ENCODE peak calls at places on chromosomes 13 and 19, in five cellular contexts. I is A549, N is K562, C is GM12878, T is SK-N-SH. Y is an unnamed sample.

GRCh38 chr19:39704181-39705044 is at the start of gene LGALS14:
- DNase-seq in N (no peak), C (no peak), I (no peak), T (no peak), Y (no peak)

GRCh38 chr13:66492479-66492878 is 737.7 kb downstream of the PCDH9 start:
- DNase-seq in N (peak), I (no peak), T (peak), C (no peak), Y (no peak)

GRCh38 chr13:110845520-110845919 is 69.3 kb downstream of the ANKRD10 start:
- DNase-seq in T (no peak), I (no peak), N (no peak), C (no peak), Y (no peak)

GRCh38 chr13:29754486-29754806 is 96.0 kb downstream of the UBL3 start:
- DNase-seq in N (peak), C (no peak), T (no peak), I (no peak), Y (peak)

GRCh38 chr13:46288570-46289259 is 77.0 kb downstream of the LRRC63 start:
- DNase-seq in I (peak), N (peak), T (peak), C (peak), Y (peak)

GRCh38 chr19:27776020-27776419 is 1436.9 kb downstream of the UQCRFS1 start:
- DNase-seq in I (peak), N (peak), C (no peak), T (no peak), Y (peak)

GRCh38 chr19:34244611-34245299 is 9.6 kb upstream of the GARRE1 start:
- DNase-seq in I (no peak), C (no peak), T (no peak), N (no peak), Y (peak)

GRCh38 chr13:113897966-113898365 is 34.1 kb upstream of the GAS6 start:
- DNase-seq in T (no peak), N (no peak), C (no peak), I (no peak), Y (no peak)

GRCh38 chr13:40453666-40454030 is 212.8 kb downstream of the FOXO1 start:
- DNase-seq in C (no peak), I (no peak), N (no peak), T (no peak), Y (no peak)

GRCh38 chr13:39656325-39656677 is 839 bp downstream of the COG6 start:
- DNase-seq in C (no peak), T (no peak), I (no peak), N (peak), Y (peak)

GRCh38 chr19:2064788-2065524 is 13.9 kb upstream of the MKNK2 start:
- DNase-seq in I (no peak), C (no peak), N (no peak), T (no peak), Y (no peak)

GRCh38 chr19:34481861-34482379 is 362 bp downstream of the WTIP start:
- DNase-seq in I (peak), T (peak), N (no peak), C (no peak), Y (no peak)

GRCh38 chr13:20967340-20967739 is 64.8 kb upstream of the XPO4 start:
- DNase-seq in N (no peak), I (no peak), T (no peak), C (no peak), Y (no peak)

GRCh38 chr19:29260477-29261317 is 47.7 kb upstream of the UQCRFS1 start:
- DNase-seq in T (peak), N (peak), I (no peak), C (peak), Y (peak)

GRCh38 chr13:60944016-60944415 is 471.6 kb downstream of the PCDH20 start:
- DNase-seq in N (no peak), I (no peak), C (no peak), T (no peak), Y (no peak)

GRCh38 chr13:60944863-60945262 is 470.8 kb downstream of the PCDH20 start:
- DNase-seq in I (no peak), T (no peak), N (no peak), C (no peak), Y (no peak)
- TF ChIP-seq RCOR1 in I (no peak), T (no peak), N (no peak), C (no peak), Y (no peak)

DNA sequence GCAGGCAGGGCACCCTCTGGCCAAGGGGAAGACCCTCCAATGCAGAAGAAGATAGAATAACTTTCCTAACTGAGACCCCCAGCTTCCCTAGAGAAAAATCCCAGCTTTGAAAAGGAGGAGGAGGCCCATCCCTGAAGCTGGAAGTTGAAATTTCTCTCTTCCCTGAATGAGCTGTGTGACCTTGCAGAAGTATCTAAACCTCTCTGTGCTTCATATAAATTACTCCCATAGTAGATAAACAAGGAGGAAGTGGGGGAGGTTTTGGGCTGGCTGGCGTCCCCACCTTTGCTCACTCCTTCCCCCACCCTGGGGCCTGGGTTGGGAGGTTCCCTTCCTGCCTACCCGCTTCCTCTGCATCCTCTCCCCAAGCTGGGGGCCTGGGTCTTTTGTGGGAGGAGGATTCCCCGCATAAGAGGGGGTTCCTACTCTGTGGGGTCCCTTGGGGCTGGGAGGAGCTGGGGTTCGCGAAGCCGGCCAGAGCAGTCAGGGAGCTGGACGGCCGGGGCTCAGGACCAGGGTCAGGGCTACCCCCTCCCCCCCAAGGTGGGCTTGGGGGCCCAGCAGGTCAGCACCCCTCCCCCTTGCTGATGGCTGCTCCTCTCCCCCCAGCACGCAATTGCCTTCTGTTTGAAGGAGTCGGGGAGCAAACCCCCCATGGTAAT is 11.7 kb downstream of the CAMSAP3 start:
- DNase-seq in C (no peak), N (no peak), T (no peak), I (no peak), Y (no peak)
- TF ChIP-seq RCOR1 in C (no peak), N (no peak), T (no peak), I (no peak), Y (no peak)

DNA sequence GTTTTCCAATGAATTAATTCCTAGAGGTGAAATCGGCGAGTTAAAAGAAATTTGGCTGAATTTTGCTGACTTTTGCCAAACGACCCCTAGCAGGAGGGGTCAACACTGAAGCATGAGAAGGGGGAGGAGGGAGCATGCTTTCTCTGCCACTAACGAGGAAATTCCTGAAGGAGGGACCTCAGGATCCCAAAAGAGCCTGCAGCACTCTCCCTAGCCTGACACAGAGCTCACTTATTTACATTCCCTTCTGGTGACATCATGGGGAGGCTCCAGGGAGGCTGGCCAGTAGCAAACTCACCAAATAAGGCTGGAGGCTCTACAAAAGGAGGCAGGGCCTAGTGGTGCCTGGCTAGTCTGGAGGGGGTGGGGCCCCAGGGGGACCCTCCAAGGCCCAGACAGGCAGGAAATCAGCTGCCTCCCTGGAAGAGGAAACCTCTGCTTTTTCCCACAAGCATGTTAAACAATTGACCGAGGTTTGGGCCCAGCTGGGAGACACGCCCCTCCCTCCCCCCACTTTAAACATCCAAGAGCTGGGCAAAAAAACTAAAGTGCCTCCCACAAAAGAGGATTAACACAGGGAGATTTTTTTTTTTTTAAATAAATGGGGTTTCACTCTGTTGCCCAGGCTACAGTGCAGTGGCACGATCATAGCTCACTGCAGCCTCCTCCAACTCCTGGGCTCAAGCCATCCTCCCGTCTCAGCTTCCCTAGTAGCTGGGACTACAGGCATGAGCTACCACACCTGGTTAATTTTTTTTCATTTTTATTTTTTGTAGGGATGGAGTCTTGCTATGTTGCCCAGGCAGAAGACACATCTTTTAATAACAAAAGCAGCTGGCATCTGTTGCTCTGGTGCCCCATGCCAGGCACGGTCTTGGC is 2.1 kb downstream of the DAPK3 start:
- DNase-seq in I (peak), T (peak), C (no peak), N (peak), Y (peak)
- TF ChIP-seq RCOR1 in I (no peak), T (no peak), C (no peak), N (no peak), Y (peak)

DNA sequence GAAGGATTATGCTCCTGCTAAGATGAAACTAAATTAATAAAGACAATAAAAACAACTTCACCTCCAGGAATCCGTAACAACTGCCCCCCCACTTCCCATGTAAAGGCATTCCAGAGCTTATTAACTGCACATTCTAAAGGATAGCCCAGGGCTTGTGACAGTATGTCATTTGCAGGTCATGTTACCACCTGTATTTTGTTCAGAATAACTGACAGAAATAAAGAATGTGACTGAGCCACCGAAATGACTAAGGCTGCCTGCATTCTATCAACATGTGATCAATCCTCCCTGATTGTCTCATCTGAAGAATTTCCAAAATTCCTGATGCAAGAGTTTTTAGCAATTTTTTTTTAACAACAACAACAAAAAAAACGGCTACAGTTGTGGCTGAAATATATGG is 117.2 kb downstream of the MIPEP start:
- DNase-seq in I (no peak), C (no peak), N (no peak), T (no peak), Y (no peak)
- TF ChIP-seq RCOR1 in I (no peak), C (no peak), N (no peak), T (no peak), Y (no peak)

GRCh38 chr19:54154603-54155345 is 4.7 kb downstream of the LENG1 start:
- DNase-seq in C (no peak), N (no peak), T (no peak), I (no peak), Y (no peak)
- TF ChIP-seq RCOR1 in C (no peak), N (no peak), T (no peak), I (no peak), Y (no peak)

DNA sequence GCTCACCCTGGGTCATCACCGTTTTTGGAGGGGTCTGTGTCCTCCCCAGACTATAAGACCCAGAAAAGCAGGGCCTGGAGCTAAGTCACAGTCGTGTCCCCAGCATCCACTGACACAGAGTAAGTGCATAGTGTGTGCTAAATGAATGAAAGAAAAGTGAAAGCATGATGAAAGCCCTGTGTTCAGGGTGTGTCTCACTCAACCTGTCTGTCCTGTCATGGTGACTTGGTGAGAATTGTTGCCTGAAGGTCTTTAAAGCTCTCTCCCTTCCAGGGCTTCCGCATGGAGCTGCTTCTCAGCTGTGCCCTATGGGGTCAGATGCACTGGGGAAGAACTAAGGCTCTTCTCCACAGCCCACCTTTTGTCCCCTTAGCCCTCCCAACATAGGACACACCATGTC is 20.5 kb upstream of the IGFL1 start:
- DNase-seq in T (no peak), I (no peak), C (no peak), N (no peak), Y (no peak)
- TF ChIP-seq RCOR1 in T (no peak), I (no peak), C (no peak), N (no peak), Y (no peak)

DNA sequence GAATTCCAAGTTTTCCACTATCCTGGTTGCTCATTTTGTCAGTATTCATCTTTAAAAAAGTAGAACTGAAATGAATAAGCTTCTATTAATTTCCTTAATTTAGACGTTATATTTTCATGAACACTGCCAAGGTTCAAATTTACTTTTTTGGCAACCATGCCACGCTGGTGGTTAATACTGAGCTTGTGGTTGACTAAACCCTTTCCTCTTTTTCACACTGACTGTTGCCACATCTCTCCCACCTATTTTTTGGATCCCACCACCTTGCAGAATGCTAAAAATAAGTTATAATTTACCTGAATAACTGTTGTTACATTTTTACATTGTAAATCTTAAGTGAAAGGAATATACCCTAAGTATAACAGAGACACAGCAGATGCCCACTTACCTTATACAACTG is 45.0 kb downstream of the FLT3 start:
- DNase-seq in C (no peak), I (no peak), N (no peak), T (no peak), Y (no peak)
- TF ChIP-seq RCOR1 in C (no peak), I (no peak), N (no peak), T (no peak), Y (no peak)

DNA sequence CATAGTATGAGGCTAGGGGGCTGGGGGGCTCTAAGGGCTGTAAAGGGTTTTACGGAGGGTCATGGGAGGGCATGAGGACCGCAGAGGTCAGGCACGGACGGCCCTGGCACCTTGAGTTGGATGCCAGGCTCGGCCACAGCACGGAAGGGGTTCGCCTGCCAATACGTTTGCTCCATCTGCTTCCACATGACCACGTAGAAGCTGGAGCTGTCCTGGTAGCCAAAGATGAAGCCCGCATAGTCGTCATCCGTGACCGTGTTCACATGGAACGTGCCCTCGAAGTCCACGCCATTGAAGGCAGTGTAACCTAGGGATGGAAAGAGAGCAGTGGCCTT is 6.4 kb downstream of the COMP start:
- DNase-seq in C (no peak), T (no peak), I (no peak), N (no peak), Y (no peak)
- TF ChIP-seq RCOR1 in C (no peak), T (no peak), I (no peak), N (no peak), Y (no peak)

Y was measured in IMR-90.